ENCODE peak calls at places on chromosomes 13 and 19, in four cellular contexts. V is Calu3; O is activated CD4-positive, alpha-beta T cell treated with anti-CD3 and anti-CD28 coated beads, Interleukin-2, amount 50 U/mL, for 1 hour; A is stimulated activated CD4-positive, alpha-beta T cell treated with anti-CD3 and anti-CD28 coated beads, TNF-alpha, amount 100 ng/mL, for 4 hours. Q is an unnamed sample.

GRCh38 chr19:42529248-42529764 is 1.0 kb upstream of the CEACAM1 start:
- DNase-seq in A (peak), O (peak), V (peak), Q (peak)

GRCh38 chr13:94706854-94707399 is 5.4 kb downstream of the SOX21 start:
- DNase-seq in O (no peak), A (no peak), V (no peak), Q (no peak)

GRCh38 chr13:111152836-111153235 is 37.7 kb downstream of the ARHGEF7 start:
- DNase-seq in O (no peak), V (no peak), A (no peak), Q (no peak)

GRCh38 chr13:85170372-85170771 is 628.8 kb downstream of the SLITRK6 start:
- DNase-seq in V (no peak), A (no peak), O (no peak), Q (no peak)

GRCh38 chr13:20475927-20476691 is 49.5 kb downstream of the CRYL1 start:
- DNase-seq in V (no peak), O (peak), A (peak), Q (peak)

GRCh38 chr19:34998777-34999497 is 1.2 kb upstream of the GRAMD1A start:
- DNase-seq in O (no peak), A (no peak), V (no peak), Q (no peak)

GRCh38 chr13:114281351-114282142 is at the start of gene UPF3A:
- DNase-seq in A (peak), O (peak), V (peak), Q (peak)

GRCh38 chr19:8138201-8138600 is 11.2 kb downstream of the FBN3 start:
- DNase-seq in V (no peak), A (no peak), O (no peak), Q (no peak)

GRCh38 chr19:6412111-6412999 is 12.3 kb downstream of the KHSRP start:
- DNase-seq in A (no peak), V (peak), O (peak), Q (peak)

GRCh38 chr19:7596191-7596937 is 701 bp downstream of the CAMSAP3 start:
- DNase-seq in O (no peak), V (peak), A (no peak), Q (no peak)

GRCh38 chr19:13014101-13014920 is 19.0 kb downstream of the NFIX start:
- DNase-seq in A (no peak), O (no peak), V (no peak), Q (no peak)

GRCh38 chr13:79459906-79460305 is 21.0 kb upstream of the NDFIP2 start:
- DNase-seq in O (no peak), A (no peak), V (no peak), Q (no peak)

Q was measured in activated naive CD4-positive, alpha-beta T cell treated with Interleukin-2 at 50 U/mL for 16 hours.